ENCODE peak calls at places on chromosomes 3 and 15, in ten cellular contexts. G is ACHN; H is GOT3; X is stomach; S is retina; I is glutamatergic neuron; L is activated CD8-positive, alpha-beta T cell treated with anti-CD3 and anti-CD28 coated beads for 36 hours; D is C1 segment of cervical spinal cord; E is upper lobe of left lung; B is non-pigmented ciliary epithelial cell. P is an unnamed sample.

GRCh38 chr3:158167737-158168469 is 58.0 kb downstream of the RSRC1 start:
- DNase-seq in G (peak; percentile 87), H (peak; percentile 21), X (no peak), S (no peak), I (no peak), L (peak; percentile 35), D (no peak), E (no peak), B (peak; percentile 95), P (no peak)

GRCh38 chr3:182909318-182910040 is 70.9 kb downstream of the DCUN1D1 start:
- DNase-seq in G (peak; percentile 47), H (no peak), X (no peak), S (no peak), I (no peak), L (peak; percentile 30), D (no peak), E (no peak), B (no peak), P (no peak)

GRCh38 chr15:89531796-89532537 is 35.6 kb upstream of the RHCG start:
- DNase-seq in G (no peak), H (no peak), X (no peak), S (no peak), I (no peak), L (no peak), D (no peak), E (no peak), B (no peak), P (no peak)

GRCh38 chr3:55571216-55571813 is 84.2 kb upstream of the WNT5A start:
- DNase-seq in G (no peak), H (no peak), X (no peak), S (no peak), I (no peak), L (no peak), D (no peak), E (no peak), B (no peak), P (no peak)

GRCh38 chr3:30688776-30689175 is 82.4 kb downstream of the TGFBR2 start:
- DNase-seq in G (no peak), H (no peak), X (no peak), S (no peak), I (no peak), L (no peak), D (no peak), E (no peak), B (no peak), P (peak; percentile 51)

GRCh38 chr15:39642011-39642640 is 61.2 kb downstream of the THBS1 start:
- DNase-seq in G (no peak), H (no peak), X (no peak), S (no peak), I (no peak), L (no peak), D (no peak), E (no peak), B (no peak), P (no peak)

GRCh38 chr3:16802382-16802781 is 82.4 kb upstream of the PLCL2 start:
- DNase-seq in G (no peak), H (no peak), X (no peak), S (no peak), I (no peak), L (no peak), D (no peak), E (no peak), B (no peak), P (no peak)

GRCh38 chr3:150421799-150422548 is 13.9 kb downstream of the TSC22D2 start:
- DNase-seq in G (no peak), H (no peak), X (no peak), S (no peak), I (no peak), L (no peak), D (no peak), E (no peak), B (no peak), P (no peak)

GRCh38 chr3:127772776-127773751 is 49.3 kb downstream of the MGLL start:
- DNase-seq in G (no peak), H (no peak), X (no peak), S (no peak), I (no peak), L (no peak), D (no peak), E (no peak), B (no peak), P (peak; percentile 19)

P was measured in left colon.